ENCODE peak calls at places on chromosomes 16 and 17, in nine cellular contexts. Z, D, U, P, R, Q, W, A and L are unnamed samples.
A peak's percentile ranks its signal among the peaks of the same experiment; 100 is the strongest.

GRCh38 chr17:49399995-49400394 is 14.7 kb downstream of the PHB1 start:
- DNase-seq in D (no peak), W (no peak), A (no peak), Q (no peak), U (no peak), R (no peak), Z (no peak), P (no peak), L (no peak)

GRCh38 chr16:86207350-86207749 is 303.0 kb upstream of the FOXF1 start:
- DNase-seq in W (no peak), D (no peak), P (no peak), R (no peak), A (no peak), U (no peak), Z (no peak), Q (no peak), L (no peak)

GRCh38 chr16:8773537-8773936 is 23.9 kb downstream of the TMEM186 start:
- DNase-seq in A (no peak), D (no peak), Q (no peak), W (no peak), P (no peak), Z (no peak), R (no peak), U (no peak), L (no peak)

GRCh38 chr17:72587773-72588511 is 467.1 kb downstream of the SOX9 start:
- DNase-seq in A (no peak), U (no peak), Q (no peak), W (peak; percentile 73), R (no peak), P (peak; percentile 64), D (peak; percentile 39), Z (no peak), L (no peak)

GRCh38 chr16:2033057-2033911 is 6.6 kb downstream of the NHERF2 start:
- DNase-seq in R (peak; percentile 79), A (peak; percentile 34), Q (no peak), D (peak; percentile 60), P (peak; percentile 54), W (no peak), Z (peak; percentile 94), U (peak; percentile 88), L (no peak)

GRCh38 chr17:39156491-39156890 is 5.1 kb upstream of the PLXDC1 start:
- DNase-seq in P (no peak), R (no peak), U (no peak), D (peak; percentile 64), W (no peak), A (no peak), Z (no peak), Q (no peak), L (no peak)

GRCh38 chr17:64327201-64327930 is 63.3 kb downstream of the PECAM1 start:
- DNase-seq in D (peak; percentile 35), A (no peak), Z (no peak), P (no peak), W (no peak), Q (no peak), R (peak; percentile 82), U (no peak), L (no peak)

GRCh38 chr17:42518046-42518754 is 17.8 kb upstream of the NAGLU start:
- DNase-seq in P (peak; percentile 98), R (peak; percentile 96), D (peak; percentile 52), Q (no peak), Z (no peak), W (peak; percentile 58), A (peak; percentile 99), U (peak; percentile 90), L (no peak)

GRCh38 chr16:71287903-71288302 is 1.3 kb downstream of the CMTR2 start:
- DNase-seq in R (no peak), D (peak; percentile 20), Z (no peak), Q (no peak), W (no peak), A (no peak), U (no peak), P (no peak), L (no peak)

GRCh38 chr17:29722411-29723198 is 99.9 kb upstream of the CORO6 start:
- DNase-seq in D (peak; percentile 62), P (peak; percentile 73), Z (peak; percentile 36), A (peak; percentile 93), R (peak; percentile 79), Q (peak; percentile 46), W (no peak), U (no peak), L (no peak)

GRCh38 chr16:29710227-29711219 is 31.5 kb downstream of the QPRT start:
- DNase-seq in W (peak; percentile 72), P (peak; percentile 79), R (no peak), Z (peak; percentile 71), Q (no peak), A (peak; percentile 79), D (peak; percentile 70), U (peak; percentile 14), L (no peak)

GRCh38 chr16:69595127-69596036 is 29.6 kb downstream of the NFAT5 start:
- DNase-seq in U (no peak), Z (no peak), R (no peak), W (no peak), A (peak; percentile 72), P (peak; percentile 76), Q (no peak), D (no peak), L (no peak)

GRCh38 chr17:4420692-4421131 is 13.0 kb upstream of the SPNS3 start:
- DNase-seq in D (peak; percentile 76), W (peak; percentile 72), A (peak; percentile 78), R (peak; percentile 76), Q (peak; percentile 19), Z (peak; percentile 66), U (no peak), P (peak; percentile 74), L (peak; percentile 22)

GRCh38 chr16:53946745-53947386 is 242.9 kb downstream of the FTO start:
- DNase-seq in D (no peak), R (no peak), W (no peak), P (no peak), Q (no peak), A (no peak), U (no peak), Z (no peak), L (no peak)

GRCh38 chr17:50037321-50038107 is 18.4 kb upstream of the ITGA3 start:
- DNase-seq in A (peak; percentile 87), Z (no peak), W (no peak), U (peak; percentile 95), D (no peak), R (no peak), P (peak; percentile 81), Q (no peak), L (no peak)

GRCh38 chr17:65417406-65418221 is 143.8 kb downstream of the AXIN2 start:
- DNase-seq in D (no peak), P (no peak), R (no peak), Q (no peak), A (peak; percentile 76), U (no peak), Z (no peak), W (no peak), L (no peak)

GRCh38 chr17:77445030-77445907 is 304.5 kb downstream of the SEC14L1 start:
- DNase-seq in R (no peak), W (peak; percentile 87), P (peak; percentile 66), D (no peak), Z (no peak), Q (peak; percentile 88), U (no peak), A (peak; percentile 83), L (no peak)

GRCh38 chr16:28210979-28211505 is 723 bp downstream of the XPO6 start:
- DNase-seq in Q (peak; percentile 52), Z (peak; percentile 43), W (peak; percentile 38), P (peak; percentile 75), U (peak; percentile 92), A (peak; percentile 72), D (peak; percentile 54), R (peak; percentile 68), L (no peak)

GRCh38 chr17:57114085-57114673 is 29.1 kb downstream of the AKAP1 start:
- DNase-seq in P (peak; percentile 6), D (peak; percentile 54), A (peak; percentile 25), Z (no peak), W (no peak), Q (peak; percentile 32), U (no peak), R (no peak), L (no peak)

GRCh38 chr16:59848314-59848713 is 1114.2 kb upstream of the GOT2 start:
- DNase-seq in U (no peak), Q (no peak), P (no peak), W (no peak), R (no peak), A (no peak), Z (peak; percentile 67), D (no peak), L (no peak)

GRCh38 chr17:49633250-49633649 is 44.6 kb downstream of the SPOP start:
- DNase-seq in U (no peak), P (no peak), R (no peak), A (no peak), Z (no peak), Q (no peak), D (no peak), W (no peak), L (no peak)

GRCh38 chr17:3915642-3916012 is 638 bp downstream of the P2RX1 start:
- DNase-seq in A (no peak), W (no peak), P (no peak), D (no peak), Q (no peak), Z (no peak), R (no peak), U (no peak), L (no peak)

GRCh38 chr17:11582217-11582616 is 16.1 kb upstream of the DNAH9 start:
- DNase-seq in Z (no peak), A (no peak), Q (no peak), R (no peak), P (no peak), D (no peak), W (no peak), U (peak; percentile 57), L (no peak)

GRCh38 chr16:67241008-67241900 is 6.0 kb downstream of the FHOD1 start:
- DNase-seq in W (peak; percentile 42), Q (no peak), A (peak; percentile 93), P (peak; percentile 92), D (peak; percentile 83), R (peak; percentile 83), Z (no peak), U (peak; percentile 92), L (no peak)

GRCh38 chr16:30844671-30845449 is 49.0 kb downstream of the BCL7C start:
- DNase-seq in P (peak; percentile 90), W (peak; percentile 83), U (peak; percentile 67), Z (peak; percentile 79), D (peak; percentile 93), Q (peak; percentile 65), A (peak; percentile 92), R (peak; percentile 72), L (peak; percentile 17)

GRCh38 chr17:79410681-79411080 is 200.2 kb downstream of the RBFOX3 start:
- DNase-seq in Q (no peak), Z (no peak), P (no peak), W (no peak), A (no peak), U (peak; percentile 41), R (no peak), D (no peak), L (no peak)

GRCh38 chr17:8946071-8946470 is 19.4 kb downstream of the PIK3R5 start:
- DNase-seq in P (no peak), U (no peak), R (no peak), Z (no peak), W (no peak), A (no peak), Q (no peak), D (no peak), L (no peak)

GRCh38 chr17:39662551-39663339 is 2.4 kb upstream of the TCAP start:
- DNase-seq in D (no peak), Q (no peak), Z (no peak), U (peak; percentile 83), W (no peak), P (no peak), R (no peak), A (no peak), L (no peak)

GRCh38 chr17:80413771-80414507 is 1.0 kb upstream of the ENDOV start:
- DNase-seq in Z (no peak), U (no peak), P (no peak), D (peak; percentile 19), R (no peak), Q (no peak), W (peak; percentile 12), A (no peak), L (no peak)

GRCh38 chr17:56136316-56136715 is 17.0 kb upstream of the ANKFN1 start:
- DNase-seq in D (no peak), A (no peak), Z (no peak), Q (no peak), U (no peak), W (no peak), P (no peak), R (no peak), L (no peak)

GRCh38 chr17:56629450-56630187 is 36.1 kb downstream of the NOG start:
- DNase-seq in W (peak; percentile 32), R (no peak), Z (no peak), D (peak; percentile 27), U (no peak), P (peak; percentile 37), A (peak; percentile 18), Q (no peak), L (no peak)